ENCODE peak calls at places on chromosomes 16 and 17, in five cellular contexts. P is H9, C is GM12864, W is ACHN, J is activated T-cell treated with anti-CD3 and anti-CD28 coated beads for 1 hour. M is an unnamed sample.

GRCh38 chr16:75764154-75764768 is 38.0 kb upstream of the CPHXL start:
- DNase-seq in P (peak; percentile 60), C (peak; percentile 72), W (peak; percentile 71), J (peak; percentile 9), M (peak; percentile 58)

GRCh38 chr17:71203953-71204352 is 916.9 kb upstream of the SOX9 start:
- DNase-seq in P (no peak), C (no peak), W (no peak), J (no peak), M (no peak)

GRCh38 chr16:84143784-84144199 is 1.2 kb downstream of the HSDL1 start:
- DNase-seq in P (no peak), C (no peak), W (no peak), J (no peak), M (peak; percentile 14)

GRCh38 chr17:66789961-66790421 is 44.9 kb upstream of the CACNG5 start:
- DNase-seq in P (no peak), C (no peak), W (no peak), J (no peak), M (no peak)

GRCh38 chr16:20735504-20735903 is 6.1 kb downstream of the THUMPD1 start:
- DNase-seq in P (no peak), C (no peak), W (no peak), J (no peak), M (no peak)

GRCh38 chr16:84013787-84014569 is 28.6 kb downstream of the SLC38A8 start:
- DNase-seq in P (peak; percentile 99), C (peak; percentile 74), W (peak; percentile 81), J (peak; percentile 14), M (peak; percentile 90)

GRCh38 chr16:785563-786535 is 2.3 kb downstream of the RPUSD1 start:
- DNase-seq in P (peak; percentile 90), C (no peak), W (peak; percentile 76), J (peak; percentile 71), M (peak; percentile 87)

GRCh38 chr16:85583491-85584181 is 29.5 kb upstream of the GSE1 start:
- DNase-seq in P (no peak), C (no peak), W (no peak), J (no peak), M (no peak)

GRCh38 chr16:61296305-61296704 is 739.9 kb downstream of the CDH8 start:
- DNase-seq in P (no peak), C (no peak), W (no peak), J (no peak), M (no peak)

GRCh38 chr16:80319181-80319580 is 221.6 kb upstream of the DYNLRB2 start:
- DNase-seq in P (no peak), C (no peak), W (peak; percentile 32), J (no peak), M (peak; percentile 7)

GRCh38 chr17:16349461-16349860 is 3.8 kb downstream of the CENPV start:
- DNase-seq in P (no peak), C (no peak), W (no peak), J (no peak), M (peak; percentile 29)

GRCh38 chr16:10678655-10679054 is 16.1 kb downstream of the TEKT5 start:
- DNase-seq in P (no peak), C (no peak), W (no peak), J (no peak), M (no peak)

GRCh38 chr17:28579526-28579925 is 2.8 kb upstream of the ALDOC start:
- DNase-seq in P (no peak), C (no peak), W (no peak), J (no peak), M (peak; percentile 49)

GRCh38 chr16:83137326-83137770 is 510.6 kb downstream of the CDH13 start:
- DNase-seq in P (no peak), C (no peak), W (peak; percentile 84), J (no peak), M (peak; percentile 6)

GRCh38 chr16:57824880-57825279 is 22.6 kb upstream of the KIFC3 start:
- DNase-seq in P (no peak), C (no peak), W (peak; percentile 65), J (no peak), M (no peak)

GRCh38 chr16:86241681-86242080 is 268.6 kb upstream of the FOXF1 start:
- DNase-seq in P (no peak), C (no peak), W (no peak), J (no peak), M (no peak)

GRCh38 chr16:29645699-29646187 is 17.3 kb upstream of the SPN start:
- DNase-seq in P (no peak), C (peak; percentile 88), W (no peak), J (no peak), M (no peak)

GRCh38 chr17:4018446-4018845 is 54.2 kb upstream of the ATP2A3 start:
- DNase-seq in P (no peak), C (no peak), W (no peak), J (no peak), M (no peak)

GRCh38 chr17:38511126-38512108 is 83.2 kb downstream of the ARHGAP23 start:
- DNase-seq in P (no peak), C (no peak), W (peak; percentile 60), J (no peak), M (no peak)

GRCh38 chr16:4114257-4115208 is 1.7 kb downstream of the ADCY9 start:
- DNase-seq in P (no peak), C (no peak), W (no peak), J (no peak), M (no peak)

GRCh38 chr17:8479431-8479947 is 43.8 kb downstream of the NDEL1 start:
- DNase-seq in P (no peak), C (no peak), W (no peak), J (no peak), M (no peak)

GRCh38 chr17:51636291-51636690 is 375.9 kb downstream of the UTP18 start:
- DNase-seq in P (peak; percentile 71), C (no peak), W (no peak), J (no peak), M (no peak)

GRCh38 chr17:2023692-2024571 is 1.2 kb downstream of the RTN4RL1 start:
- DNase-seq in P (peak; percentile 92), C (no peak), W (no peak), J (no peak), M (peak; percentile 41)

GRCh38 chr17:52837502-52837901 is 679.0 kb upstream of the CA10 start:
- DNase-seq in P (no peak), C (no peak), W (no peak), J (no peak), M (no peak)

GRCh38 chr17:42514279-42514678 is 21.8 kb upstream of the NAGLU start:
- DNase-seq in P (no peak), C (no peak), W (no peak), J (no peak), M (no peak)

GRCh38 chr17:75153854-75154194 is 488 bp downstream of the JPT1 start:
- DNase-seq in P (no peak), C (no peak), W (peak; percentile 19), J (peak; percentile 12), M (peak; percentile 57)

GRCh38 chr17:43766413-43767052 is 7.9 kb upstream of the SOST start:
- DNase-seq in P (peak; percentile 68), C (no peak), W (peak; percentile 39), J (peak; percentile 44), M (peak; percentile 55)

GRCh38 chr17:75517277-75517865 is 1.0 kb downstream of the TSEN54 start:
- DNase-seq in P (peak; percentile 71), C (no peak), W (no peak), J (no peak), M (peak; percentile 63)

GRCh38 chr17:13594762-13595697 is 6.7 kb downstream of the HS3ST3A1 start:
- DNase-seq in P (peak; percentile 85), C (peak; percentile 36), W (peak; percentile 93), J (peak; percentile 87), M (peak; percentile 88)